ENCODE peak calls at places on chromosomes 16 and 17, in six cellular contexts. One of them, this sample, is unnamed.

GRCh38 chr16:22764662-22765302 is 49.2 kb upstream of the HS3ST2 start:
- DNase-seq in WTC11: no peak
- DNase-seq in upper lobe of right lung: no peak
- DNase-seq in head of caudate nucleus: no peak
- DNase-seq in NCI-H1930: no peak
- DNase-seq in uterus: no peak
- DNase-seq in this sample: no peak

GRCh38 chr17:142102-142661 is 4.8 kb downstream of the SCGB1C2 start:
- DNase-seq in head of caudate nucleus: no peak
- DNase-seq in NCI-H1930: peak
- DNase-seq in upper lobe of right lung: peak
- DNase-seq in uterus: peak
- DNase-seq in WTC11: no peak
- DNase-seq in this sample: peak

GRCh38 chr16:14002416-14002815 is 68.7 kb upstream of the MRTFB start:
- DNase-seq in WTC11: no peak
- DNase-seq in head of caudate nucleus: no peak
- DNase-seq in upper lobe of right lung: no peak
- DNase-seq in NCI-H1930: no peak
- DNase-seq in uterus: no peak
- DNase-seq in this sample: no peak

GRCh38 chr16:81004646-81005353 is 1.9 kb downstream of the CMC2 start:
- DNase-seq in upper lobe of right lung: no peak
- DNase-seq in NCI-H1930: no peak
- DNase-seq in uterus: peak
- DNase-seq in WTC11: no peak
- DNase-seq in head of caudate nucleus: no peak
- DNase-seq in this sample: no peak

GRCh38 chr17:55442953-55443683 is 21.5 kb upstream of the MMD start:
- DNase-seq in uterus: no peak
- DNase-seq in NCI-H1930: no peak
- DNase-seq in WTC11: no peak
- DNase-seq in head of caudate nucleus: no peak
- DNase-seq in upper lobe of right lung: no peak
- DNase-seq in this sample: no peak

GRCh38 chr16:89547291-89547690 is 13.2 kb upstream of the RPL13 start:
- DNase-seq in upper lobe of right lung: no peak
- DNase-seq in uterus: no peak
- DNase-seq in NCI-H1930: no peak
- DNase-seq in head of caudate nucleus: no peak
- DNase-seq in WTC11: no peak
- DNase-seq in this sample: no peak

GRCh38 chr17:78358538-78359215 is 1.2 kb downstream of the SOCS3 start:
- DNase-seq in WTC11: peak
- DNase-seq in upper lobe of right lung: no peak
- DNase-seq in NCI-H1930: no peak
- DNase-seq in head of caudate nucleus: no peak
- DNase-seq in uterus: no peak
- DNase-seq in this sample: peak

GRCh38 chr17:6453279-6454024 is 9.2 kb downstream of the PIMREG start:
- DNase-seq in uterus: no peak
- DNase-seq in upper lobe of right lung: peak
- DNase-seq in head of caudate nucleus: no peak
- DNase-seq in WTC11: no peak
- DNase-seq in NCI-H1930: no peak
- DNase-seq in this sample: no peak

GRCh38 chr16:47987136-47987535 is 168.7 kb downstream of the ABCC12 start:
- DNase-seq in NCI-H1930: no peak
- DNase-seq in uterus: no peak
- DNase-seq in upper lobe of right lung: no peak
- DNase-seq in WTC11: no peak
- DNase-seq in head of caudate nucleus: no peak
- DNase-seq in this sample: no peak

GRCh38 chr16:86294535-86294934 is 215.8 kb upstream of the FOXF1 start:
- DNase-seq in head of caudate nucleus: no peak
- DNase-seq in uterus: no peak
- DNase-seq in NCI-H1930: no peak
- DNase-seq in WTC11: no peak
- DNase-seq in upper lobe of right lung: no peak
- DNase-seq in this sample: no peak

GRCh38 chr16:51490866-51491265 is 339.8 kb upstream of the SALL1 start:
- DNase-seq in WTC11: no peak
- DNase-seq in uterus: no peak
- DNase-seq in upper lobe of right lung: no peak
- DNase-seq in NCI-H1930: no peak
- DNase-seq in head of caudate nucleus: no peak
- DNase-seq in this sample: no peak

GRCh38 chr16:67199011-67199807 is at the start of gene ELMO3:
- DNase-seq in upper lobe of right lung: peak
- DNase-seq in uterus: no peak
- DNase-seq in WTC11: peak
- DNase-seq in NCI-H1930: no peak
- DNase-seq in head of caudate nucleus: no peak
- DNase-seq in this sample: no peak

GRCh38 chr17:67078292-67078691 is 33.9 kb downstream of the CACNG1 start:
- DNase-seq in head of caudate nucleus: no peak
- DNase-seq in WTC11: no peak
- DNase-seq in NCI-H1930: no peak
- DNase-seq in upper lobe of right lung: no peak
- DNase-seq in uterus: no peak
- DNase-seq in this sample: no peak

GRCh38 chr17:82639628-82640027 is 8.6 kb downstream of the WDR45B start:
- DNase-seq in NCI-H1930: no peak
- DNase-seq in head of caudate nucleus: no peak
- DNase-seq in uterus: no peak
- DNase-seq in WTC11: no peak
- DNase-seq in upper lobe of right lung: no peak
- DNase-seq in this sample: no peak

GRCh38 chr17:73821665-73822064 is 177.4 kb upstream of the SDK2 start:
- DNase-seq in WTC11: no peak
- DNase-seq in NCI-H1930: no peak
- DNase-seq in head of caudate nucleus: no peak
- DNase-seq in upper lobe of right lung: no peak
- DNase-seq in uterus: no peak
- DNase-seq in this sample: no peak

GRCh38 chr17:72422505-72423285 is 301.9 kb downstream of the SOX9 start:
- DNase-seq in NCI-H1930: no peak
- DNase-seq in WTC11: no peak
- DNase-seq in uterus: no peak
- DNase-seq in upper lobe of right lung: no peak
- DNase-seq in head of caudate nucleus: no peak
- DNase-seq in this sample: peak

GRCh38 chr16:71846443-71846842 is 667 bp downstream of the ATXN1L start:
- DNase-seq in head of caudate nucleus: no peak
- DNase-seq in NCI-H1930: no peak
- DNase-seq in uterus: no peak
- DNase-seq in upper lobe of right lung: no peak
- DNase-seq in WTC11: peak
- DNase-seq in this sample: peak

GRCh38 chr16:85061566-85061965 is 34.0 kb downstream of the KIAA0513 start:
- DNase-seq in NCI-H1930: no peak
- DNase-seq in head of caudate nucleus: no peak
- DNase-seq in uterus: no peak
- DNase-seq in upper lobe of right lung: peak
- DNase-seq in WTC11: no peak
- DNase-seq in this sample: no peak

GRCh38 chr17:69577098-69577497 is 162.6 kb downstream of the MAP2K6 start:
- DNase-seq in WTC11: no peak
- DNase-seq in head of caudate nucleus: no peak
- DNase-seq in NCI-H1930: no peak
- DNase-seq in uterus: no peak
- DNase-seq in upper lobe of right lung: no peak
- DNase-seq in this sample: no peak

GRCh38 chr17:44794699-44795413 is 35.2 kb downstream of the GJC1 start:
- DNase-seq in uterus: no peak
- DNase-seq in upper lobe of right lung: peak
- DNase-seq in head of caudate nucleus: no peak
- DNase-seq in WTC11: no peak
- DNase-seq in NCI-H1930: no peak
- DNase-seq in this sample: no peak

GRCh38 chr16:80993293-80993691 is 13.4 kb downstream of the CMC2 start:
- DNase-seq in NCI-H1930: no peak
- DNase-seq in uterus: no peak
- DNase-seq in head of caudate nucleus: no peak
- DNase-seq in upper lobe of right lung: no peak
- DNase-seq in WTC11: no peak
- DNase-seq in this sample: peak

GRCh38 chr17:75647921-75648320 is 14.7 kb downstream of the SMIM5 start:
- DNase-seq in uterus: no peak
- DNase-seq in NCI-H1930: no peak
- DNase-seq in upper lobe of right lung: no peak
- DNase-seq in head of caudate nucleus: no peak
- DNase-seq in WTC11: no peak
- DNase-seq in this sample: no peak

GRCh38 chr17:44918006-44918405 is 2.7 kb upstream of the GFAP start:
- DNase-seq in upper lobe of right lung: peak
- DNase-seq in NCI-H1930: no peak
- DNase-seq in WTC11: no peak
- DNase-seq in uterus: no peak
- DNase-seq in head of caudate nucleus: no peak
- DNase-seq in this sample: no peak

GRCh38 chr17:39926588-39927100 is 757 bp downstream of the ORMDL3 start:
- DNase-seq in head of caudate nucleus: peak
- DNase-seq in uterus: peak
- DNase-seq in NCI-H1930: no peak
- DNase-seq in upper lobe of right lung: peak
- DNase-seq in WTC11: peak
- DNase-seq in this sample: no peak

GRCh38 chr17:38532451-38532850 is 73.3 kb downstream of the SRCIN1 start:
- DNase-seq in NCI-H1930: no peak
- DNase-seq in WTC11: no peak
- DNase-seq in uterus: no peak
- DNase-seq in upper lobe of right lung: no peak
- DNase-seq in head of caudate nucleus: no peak
- DNase-seq in this sample: no peak

GRCh38 chr16:86823895-86824671 is 245.7 kb downstream of the FOXL1 start:
- DNase-seq in upper lobe of right lung: no peak
- DNase-seq in WTC11: no peak
- DNase-seq in head of caudate nucleus: peak
- DNase-seq in uterus: no peak
- DNase-seq in NCI-H1930: no peak
- DNase-seq in this sample: peak

GRCh38 chr17:2068101-2068518 is 13.2 kb downstream of the HIC1 start:
- DNase-seq in uterus: peak
- DNase-seq in NCI-H1930: no peak
- DNase-seq in head of caudate nucleus: no peak
- DNase-seq in WTC11: no peak
- DNase-seq in upper lobe of right lung: no peak
- DNase-seq in this sample: no peak

This sample was measured in dermis microvascular lymphatic vessel endothelial cell.